ENCODE peak calls at places on chromosomes 7 and 10, in five cellular contexts. W, R, N, S and H are unnamed samples.

GRCh38 chr10:95564291-95564690 is 3.1 kb upstream of the SORBS1 start:
- DNase-seq in W (no peak), R (no peak), N (no peak), S (no peak), H (no peak)

GRCh38 chr7:28984631-28985030 is 26.5 kb upstream of the TRIL start:
- DNase-seq in W (no peak), R (peak), N (no peak), S (peak), H (no peak)

GRCh38 chr7:138970979-138971378 is 10.2 kb downstream of the KIAA1549 start:
- DNase-seq in W (no peak), R (no peak), N (no peak), S (no peak), H (no peak)

GRCh38 chr10:118504044-118504944 is 91.2 kb downstream of the PRLHR start:
- DNase-seq in W (peak), R (peak), N (no peak), S (no peak), H (no peak)

GRCh38 chr7:112362053-112362650 is 88.1 kb upstream of the IFRD1 start:
- DNase-seq in W (no peak), R (no peak), N (no peak), S (no peak), H (no peak)

GRCh38 chr7:80498481-80499349 is 13.1 kb downstream of the GNAT3 start:
- DNase-seq in W (no peak), R (peak), N (no peak), S (no peak), H (no peak)

GRCh38 chr10:57723305-57723704 is 544.4 kb downstream of the IPMK start:
- DNase-seq in W (no peak), R (no peak), N (no peak), S (no peak), H (no peak)

GRCh38 chr10:119103241-119103640 is 672 bp upstream of the DENND10 start:
- DNase-seq in W (no peak), R (no peak), N (no peak), S (no peak), H (no peak)

GRCh38 chr7:39838326-39838725 is 111.7 kb upstream of the CDK13 start:
- DNase-seq in W (peak), R (peak), N (peak), S (no peak), H (no peak)

GRCh38 chr7:105840981-105841749 is 35.2 kb downstream of the ATXN7L1 start:
- DNase-seq in W (no peak), R (no peak), N (no peak), S (no peak), H (no peak)

GRCh38 chr10:14010083-14010551 is 320.6 kb downstream of the FRMD4A start:
- DNase-seq in W (no peak), R (peak), N (no peak), S (no peak), H (no peak)

GRCh38 chr7:134836447-134836846 is 57.0 kb downstream of the CALD1 start:
- DNase-seq in W (no peak), R (peak), N (peak), S (no peak), H (no peak)

GRCh38 chr10:29554660-29555059 is 80.1 kb downstream of the SVIL start:
- DNase-seq in W (no peak), R (peak), N (no peak), S (no peak), H (no peak)